ENCODE peak calls at places on chromosomes 12 and 14, in ten cellular contexts. One of them, this sample, is unnamed. For H3K36me3, the result is how much of the 10 kb centered on the place peaks cover.

GRCh38 chr14:75059642-75060041 is 4.2 kb downstream of the ACYP1 start:
- DNase-seq in lung: no peak
- DNase-seq in WERI-Rb-1: no peak
- DNase-seq in PC-3: peak
- DNase-seq in K562: no peak
- DNase-seq in transverse colon: no peak
- DNase-seq in stomach: no peak
- DNase-seq in CD8-positive, alpha-beta memory T cell: no peak
- DNase-seq in heart left ventricle: no peak
- DNase-seq in Karpas-422: no peak
- DNase-seq in this sample: no peak

GRCh38 chr14:56046546-56046945 is 71.7 kb upstream of the PELI2 start:
- DNase-seq in transverse colon: no peak
- DNase-seq in stomach: no peak
- DNase-seq in heart left ventricle: no peak
- DNase-seq in lung: no peak
- DNase-seq in K562: no peak
- DNase-seq in WERI-Rb-1: no peak
- DNase-seq in PC-3: no peak
- DNase-seq in Karpas-422: no peak
- DNase-seq in CD8-positive, alpha-beta memory T cell: no peak
- DNase-seq in this sample: no peak

GRCh38 chr14:76870146-76870545 is 43.9 kb downstream of the LRRC74A start:
- DNase-seq in CD8-positive, alpha-beta memory T cell: no peak
- DNase-seq in heart left ventricle: no peak
- DNase-seq in WERI-Rb-1: peak
- DNase-seq in Karpas-422: peak
- DNase-seq in transverse colon: no peak
- DNase-seq in K562: peak
- DNase-seq in lung: no peak
- DNase-seq in PC-3: peak
- DNase-seq in stomach: no peak
- DNase-seq in this sample: no peak

GRCh38 chr12:54207539-54208267 is 18.9 kb upstream of the SMUG1 start:
- DNase-seq in Karpas-422: peak
- DNase-seq in heart left ventricle: peak
- DNase-seq in transverse colon: peak
- DNase-seq in K562: peak
- DNase-seq in lung: peak
- DNase-seq in stomach: peak
- DNase-seq in PC-3: peak
- DNase-seq in WERI-Rb-1: peak
- DNase-seq in CD8-positive, alpha-beta memory T cell: peak
- DNase-seq in this sample: peak

GRCh38 chr12:132955933-132956725 is at the start of gene ZNF605:
- DNase-seq in CD8-positive, alpha-beta memory T cell: peak
- DNase-seq in Karpas-422: peak
- DNase-seq in WERI-Rb-1: peak
- DNase-seq in transverse colon: peak
- DNase-seq in heart left ventricle: peak
- DNase-seq in stomach: peak
- DNase-seq in K562: peak
- DNase-seq in PC-3: peak
- DNase-seq in lung: peak
- DNase-seq in this sample: peak

GRCh38 chr12:93107514-93107942 is 178.4 kb upstream of the EEA1 start:
- DNase-seq in WERI-Rb-1: no peak
- DNase-seq in stomach: no peak
- DNase-seq in PC-3: no peak
- DNase-seq in lung: no peak
- DNase-seq in CD8-positive, alpha-beta memory T cell: no peak
- DNase-seq in Karpas-422: no peak
- DNase-seq in transverse colon: no peak
- DNase-seq in heart left ventricle: no peak
- DNase-seq in K562: no peak
- DNase-seq in this sample: no peak

GRCh38 chr12:117850048-117850447 is 118.7 kb downstream of the KSR2 start:
- DNase-seq in K562: peak
- DNase-seq in lung: no peak
- DNase-seq in transverse colon: no peak
- DNase-seq in stomach: no peak
- DNase-seq in Karpas-422: peak
- DNase-seq in WERI-Rb-1: peak
- DNase-seq in PC-3: peak
- DNase-seq in CD8-positive, alpha-beta memory T cell: no peak
- DNase-seq in heart left ventricle: no peak
- DNase-seq in this sample: peak

GRCh38 chr14:78758333-78758732 is 588.2 kb downstream of the NRXN3 start:
- DNase-seq in PC-3: peak
- DNase-seq in WERI-Rb-1: peak
- DNase-seq in lung: no peak
- DNase-seq in Karpas-422: peak
- DNase-seq in heart left ventricle: no peak
- DNase-seq in transverse colon: no peak
- DNase-seq in stomach: no peak
- DNase-seq in CD8-positive, alpha-beta memory T cell: no peak
- DNase-seq in K562: peak
- DNase-seq in this sample: peak

GRCh38 chr12:43104524-43104923 is 447.5 kb downstream of the ADAMTS20 start:
- DNase-seq in PC-3: peak
- DNase-seq in transverse colon: no peak
- DNase-seq in heart left ventricle: no peak
- DNase-seq in CD8-positive, alpha-beta memory T cell: no peak
- DNase-seq in K562: no peak
- DNase-seq in lung: no peak
- DNase-seq in WERI-Rb-1: no peak
- DNase-seq in Karpas-422: no peak
- DNase-seq in stomach: no peak
- DNase-seq in this sample: no peak

GRCh38 chr12:32032205-32032810 is 73.1 kb downstream of the RESF1 start:
- DNase-seq in heart left ventricle: no peak
- DNase-seq in Karpas-422: no peak
- DNase-seq in K562: no peak
- DNase-seq in WERI-Rb-1: no peak
- DNase-seq in CD8-positive, alpha-beta memory T cell: no peak
- DNase-seq in lung: no peak
- DNase-seq in transverse colon: no peak
- DNase-seq in PC-3: peak
- DNase-seq in stomach: no peak
- DNase-seq in this sample: no peak

GRCh38 chr14:73743431-73743931 is 29.3 kb upstream of the PNMA1 start:
- DNase-seq in stomach: no peak
- DNase-seq in Karpas-422: no peak
- DNase-seq in CD8-positive, alpha-beta memory T cell: peak
- DNase-seq in K562: peak
- DNase-seq in transverse colon: peak
- DNase-seq in lung: peak
- DNase-seq in heart left ventricle: peak
- DNase-seq in PC-3: no peak
- DNase-seq in WERI-Rb-1: no peak
- DNase-seq in this sample: no peak

GRCh38 chr14:58100735-58101368 is 51.2 kb downstream of the ARMH4 start:
- DNase-seq in Karpas-422: no peak
- DNase-seq in lung: no peak
- DNase-seq in stomach: no peak
- DNase-seq in K562: no peak
- DNase-seq in CD8-positive, alpha-beta memory T cell: no peak
- DNase-seq in heart left ventricle: no peak
- DNase-seq in transverse colon: no peak
- DNase-seq in PC-3: peak
- DNase-seq in WERI-Rb-1: no peak
- DNase-seq in this sample: no peak

GRCh38 chr14:99116741-99117295 is 155.2 kb downstream of the BCL11B start:
- DNase-seq in transverse colon: no peak
- DNase-seq in WERI-Rb-1: no peak
- DNase-seq in PC-3: no peak
- DNase-seq in lung: peak
- DNase-seq in CD8-positive, alpha-beta memory T cell: no peak
- DNase-seq in K562: no peak
- DNase-seq in stomach: no peak
- DNase-seq in heart left ventricle: no peak
- DNase-seq in Karpas-422: no peak
- DNase-seq in this sample: no peak

GRCh38 chr12:13836116-13836515 is 145.3 kb downstream of the GRIN2B start:
- DNase-seq in lung: no peak
- DNase-seq in K562: no peak
- DNase-seq in stomach: no peak
- DNase-seq in heart left ventricle: no peak
- DNase-seq in Karpas-422: no peak
- DNase-seq in CD8-positive, alpha-beta memory T cell: no peak
- DNase-seq in WERI-Rb-1: no peak
- DNase-seq in PC-3: no peak
- DNase-seq in transverse colon: no peak
- DNase-seq in this sample: no peak

GRCh38 chr14:52338282-52338681 is 24.2 kb downstream of the PTGER2 start:
- DNase-seq in CD8-positive, alpha-beta memory T cell: no peak
- DNase-seq in PC-3: peak
- DNase-seq in WERI-Rb-1: peak
- DNase-seq in heart left ventricle: no peak
- DNase-seq in transverse colon: no peak
- DNase-seq in K562: no peak
- DNase-seq in Karpas-422: no peak
- DNase-seq in lung: no peak
- DNase-seq in stomach: no peak
- DNase-seq in this sample: no peak

GRCh38 chr14:100604709-100605108 is 17.5 kb upstream of the BEGAIN start:
- DNase-seq in WERI-Rb-1: no peak
- DNase-seq in stomach: no peak
- DNase-seq in transverse colon: peak
- DNase-seq in heart left ventricle: no peak
- DNase-seq in lung: no peak
- DNase-seq in K562: no peak
- DNase-seq in CD8-positive, alpha-beta memory T cell: no peak
- DNase-seq in PC-3: no peak
- DNase-seq in Karpas-422: no peak
- DNase-seq in this sample: no peak

GRCh38 chr12:113962733-113963132 is 3.4 kb downstream of the RBM19 start:
- DNase-seq in CD8-positive, alpha-beta memory T cell: no peak
- DNase-seq in WERI-Rb-1: no peak
- DNase-seq in transverse colon: no peak
- DNase-seq in PC-3: no peak
- DNase-seq in heart left ventricle: no peak
- DNase-seq in Karpas-422: no peak
- DNase-seq in stomach: no peak
- DNase-seq in lung: no peak
- DNase-seq in K562: no peak
- DNase-seq in this sample: no peak
- H3K36me3 ChIP-seq in CD8-positive, alpha-beta memory T cell: under half
- H3K36me3 ChIP-seq in WERI-Rb-1: under half
- H3K36me3 ChIP-seq in transverse colon: under half
- H3K36me3 ChIP-seq in PC-3: under half
- H3K36me3 ChIP-seq in heart left ventricle: half or more
- H3K36me3 ChIP-seq in Karpas-422: under half
- H3K36me3 ChIP-seq in stomach: half or more
- H3K36me3 ChIP-seq in lung: under half
- H3K36me3 ChIP-seq in K562: half or more
- H3K36me3 ChIP-seq in this sample: under half

DNA sequence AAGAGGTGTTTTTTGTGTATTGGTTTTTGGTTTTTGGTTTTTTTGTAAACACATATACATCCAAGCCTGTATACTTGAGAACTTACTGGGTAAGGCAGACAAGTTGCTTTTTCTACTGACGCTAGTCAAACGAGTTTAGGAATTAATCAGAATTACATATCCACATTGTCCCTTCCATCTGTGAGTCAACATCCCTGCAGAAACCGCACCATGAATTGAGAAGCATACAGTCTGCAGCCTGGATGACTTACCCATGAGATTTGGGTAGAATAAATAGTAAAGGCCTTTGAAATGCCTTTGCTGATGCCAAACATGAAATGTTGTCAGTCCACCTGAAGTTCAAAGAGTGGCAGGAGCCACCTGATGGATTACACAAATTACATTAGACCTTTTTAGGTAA is 21.4 kb upstream of the C12orf42 start:
- DNase-seq in lung: no peak
- DNase-seq in K562: no peak
- DNase-seq in CD8-positive, alpha-beta memory T cell: no peak
- DNase-seq in PC-3: peak
- DNase-seq in heart left ventricle: no peak
- DNase-seq in stomach: no peak
- DNase-seq in WERI-Rb-1: no peak
- DNase-seq in Karpas-422: no peak
- DNase-seq in transverse colon: no peak
- DNase-seq in this sample: no peak
- H3K27ac ChIP-seq in lung: no peak
- H3K27ac ChIP-seq in K562: no peak
- H3K27ac ChIP-seq in CD8-positive, alpha-beta memory T cell: no peak
- H3K27ac ChIP-seq in PC-3: no peak
- H3K27ac ChIP-seq in heart left ventricle: no peak
- H3K27ac ChIP-seq in stomach: no peak
- H3K27ac ChIP-seq in WERI-Rb-1: no peak
- H3K27ac ChIP-seq in Karpas-422: no peak
- H3K27ac ChIP-seq in transverse colon: no peak
- H3K27ac ChIP-seq in this sample: no peak

DNA sequence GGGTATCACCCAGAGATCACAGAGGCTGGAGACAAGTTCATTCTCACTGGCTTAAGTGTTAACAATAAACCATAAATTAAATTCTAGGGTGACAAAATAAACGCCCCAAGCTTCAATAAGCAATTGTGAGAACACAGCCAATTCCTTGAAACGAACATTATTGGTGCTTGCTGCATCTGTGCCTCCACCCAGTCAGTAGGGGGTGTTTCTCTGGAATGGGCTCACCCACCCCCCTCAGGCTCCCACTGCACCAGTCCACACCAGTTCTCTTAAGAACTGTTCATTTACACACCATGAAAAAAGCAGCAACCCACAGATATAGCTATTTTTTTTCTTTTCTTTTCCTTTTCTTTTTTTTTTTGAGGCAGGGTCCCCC is 34.7 kb downstream of the CDC42BPB start:
- DNase-seq in CD8-positive, alpha-beta memory T cell: no peak
- DNase-seq in stomach: no peak
- DNase-seq in WERI-Rb-1: no peak
- DNase-seq in transverse colon: no peak
- DNase-seq in K562: peak
- DNase-seq in Karpas-422: no peak
- DNase-seq in heart left ventricle: peak
- DNase-seq in PC-3: no peak
- DNase-seq in lung: no peak
- DNase-seq in this sample: no peak
- H3K4me3 ChIP-seq in CD8-positive, alpha-beta memory T cell: no peak
- H3K4me3 ChIP-seq in stomach: no peak
- H3K4me3 ChIP-seq in WERI-Rb-1: no peak
- H3K4me3 ChIP-seq in transverse colon: no peak
- H3K4me3 ChIP-seq in K562: no peak
- H3K4me3 ChIP-seq in Karpas-422: no peak
- H3K4me3 ChIP-seq in heart left ventricle: no peak
- H3K4me3 ChIP-seq in PC-3: no peak
- H3K4me3 ChIP-seq in lung: no peak
- H3K4me3 ChIP-seq in this sample: no peak

DNA sequence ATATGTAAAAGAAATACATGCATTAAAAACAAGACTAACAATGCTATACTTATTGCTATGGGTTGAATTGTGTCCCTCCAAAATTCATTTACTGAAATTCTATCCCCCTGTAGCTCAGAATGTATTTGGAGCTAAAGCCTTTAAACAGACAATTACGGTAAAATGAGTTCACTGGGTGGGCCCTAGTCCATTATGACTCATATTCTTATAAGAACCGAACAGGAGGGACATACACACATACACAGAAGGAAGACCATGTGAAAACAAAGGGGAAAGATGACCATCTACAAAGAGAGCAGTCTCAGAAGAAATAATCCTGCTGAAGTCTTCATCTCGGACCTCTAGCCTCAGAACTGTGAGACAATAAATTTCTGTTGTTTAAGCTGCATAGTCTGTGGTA is 77.1 kb upstream of the ANKS1B start:
- DNase-seq in heart left ventricle: no peak
- DNase-seq in CD8-positive, alpha-beta memory T cell: no peak
- DNase-seq in transverse colon: no peak
- DNase-seq in PC-3: no peak
- DNase-seq in stomach: no peak
- DNase-seq in K562: no peak
- DNase-seq in Karpas-422: no peak
- DNase-seq in WERI-Rb-1: no peak
- DNase-seq in lung: no peak
- DNase-seq in this sample: no peak
- H3K36me3 ChIP-seq in heart left ventricle: under half
- H3K36me3 ChIP-seq in CD8-positive, alpha-beta memory T cell: under half
- H3K36me3 ChIP-seq in transverse colon: under half
- H3K36me3 ChIP-seq in PC-3: under half
- H3K36me3 ChIP-seq in stomach: half or more
- H3K36me3 ChIP-seq in K562: under half
- H3K36me3 ChIP-seq in Karpas-422: under half
- H3K36me3 ChIP-seq in WERI-Rb-1: under half
- H3K36me3 ChIP-seq in lung: under half
- H3K36me3 ChIP-seq in this sample: under half

This sample was measured in iPS DF 6.9.